ENCODE peak calls at places on chromosomes 12 and 14, in five cellular contexts. I, L, D, G and E are unnamed samples.
A peak's percentile ranks its signal among the peaks of the same experiment; 100 is the strongest.

GRCh38 chr12:130044991-130045621 is 117.2 kb upstream of the FZD10 start:
- DNase-seq in I (no peak), L (no peak), D (no peak), G (no peak), E (no peak)

GRCh38 chr12:115973066-115973465 is 304.4 kb downstream of the MED13L start:
- DNase-seq in I (no peak), L (peak; percentile 20), D (no peak), G (no peak), E (no peak)

GRCh38 chr12:93287152-93287551 is 90.6 kb upstream of the NUDT4 start:
- DNase-seq in I (no peak), L (peak; percentile 9), D (no peak), G (no peak), E (no peak)

GRCh38 chr14:99395904-99396530 is 84.6 kb downstream of the SETD3 start:
- DNase-seq in I (no peak), L (peak; percentile 83), D (no peak), G (no peak), E (no peak)

GRCh38 chr12:79115743-79116142 is 251.2 kb downstream of the SYT1 start:
- DNase-seq in I (no peak), L (no peak), D (no peak), G (no peak), E (no peak)

GRCh38 chr12:78566461-78566860 is 298.1 kb upstream of the SYT1 start:
- DNase-seq in I (no peak), L (no peak), D (no peak), G (no peak), E (no peak)

GRCh38 chr14:98270201-98270600 is 1001.8 kb downstream of the BCL11B start:
- DNase-seq in I (no peak), L (peak; percentile 49), D (no peak), G (no peak), E (no peak)

GRCh38 chr12:114826233-114826632 is 142.3 kb upstream of the TBX3 start:
- DNase-seq in I (no peak), L (no peak), D (no peak), G (no peak), E (no peak)

GRCh38 chr12:95723693-95724384 is 66.7 kb downstream of the NTN4 start:
- DNase-seq in I (no peak), L (no peak), D (no peak), G (no peak), E (no peak)

GRCh38 chr14:25094171-25094907 is 44.4 kb upstream of the STXBP6 start:
- DNase-seq in I (no peak), L (peak; percentile 6), D (no peak), G (no peak), E (no peak)

GRCh38 chr12:115697341-115697740 is 580.2 kb downstream of the MED13L start:
- DNase-seq in I (no peak), L (peak; percentile 18), D (no peak), G (no peak), E (no peak)

GRCh38 chr14:24232645-24233537 is at the start of gene GMPR2:
- DNase-seq in I (no peak), L (no peak), D (peak; percentile 67), G (no peak), E (peak; percentile 70)

GRCh38 chr12:31322651-31323248 is 3.2 kb downstream of the SINHCAF start:
- DNase-seq in I (no peak), L (peak; percentile 71), D (no peak), G (no peak), E (no peak)

GRCh38 chr12:31324845-31325523 is 966 bp downstream of the SINHCAF start:
- DNase-seq in I (peak; percentile 71), L (peak; percentile 36), D (peak; percentile 55), G (peak; percentile 45), E (peak; percentile 40)

GRCh38 chr12:31325524-31325875 is 450 bp downstream of the SINHCAF start:
- DNase-seq in I (peak; percentile 58), L (no peak), D (peak; percentile 47), G (no peak), E (no peak)

GRCh38 chr12:31323466-31324115 is 2.4 kb downstream of the SINHCAF start:
- DNase-seq in I (peak; percentile 73), L (no peak), D (peak; percentile 63), G (peak; percentile 54), E (peak; percentile 48)

GRCh38 chr12:31324116-31324844 is 1.7 kb downstream of the SINHCAF start:
- DNase-seq in I (peak; percentile 85), L (peak; percentile 71), D (peak; percentile 80), G (peak; percentile 64), E (peak; percentile 67)
- TF ChIP-seq CTCF in I (peak; percentile 11), L (no peak), D (no peak), G (peak; percentile 9), E (no peak)

DNA sequence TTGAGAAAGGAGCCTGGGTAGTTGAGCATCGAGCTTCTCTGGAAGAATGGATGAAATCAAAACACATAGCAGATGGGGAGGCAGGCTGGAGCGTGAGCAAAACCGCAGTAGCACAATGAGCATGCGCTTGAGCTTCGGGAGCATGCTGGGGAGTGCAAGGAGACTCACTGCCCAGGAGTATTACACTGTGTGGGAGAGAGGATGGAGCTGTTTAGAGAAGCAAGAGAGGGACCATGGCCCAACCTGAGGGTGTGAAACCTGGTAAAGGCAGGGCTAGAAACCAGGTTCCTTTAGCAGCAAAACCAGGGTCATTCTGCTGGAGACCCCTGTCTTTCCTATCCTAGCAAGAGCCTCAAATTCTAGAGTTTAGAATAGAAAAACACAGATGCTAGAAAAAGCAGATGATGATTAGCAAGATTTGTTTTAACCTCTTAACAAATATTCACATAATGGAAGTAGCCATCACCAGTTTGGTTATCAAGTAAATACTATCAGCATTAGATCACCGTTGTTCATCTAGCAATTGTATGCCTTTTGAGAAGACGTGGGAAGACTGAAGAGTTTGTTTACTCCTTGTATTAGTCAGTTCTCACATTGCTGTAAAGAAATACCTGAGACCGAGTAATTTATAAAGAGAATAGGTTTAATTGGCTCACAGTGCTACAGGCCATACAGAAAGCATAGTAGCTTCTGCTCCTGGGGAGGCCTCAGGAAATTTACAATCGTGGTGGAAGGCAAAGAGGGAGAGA is 484.7 kb downstream of the EGLN3 start:
- DNase-seq in I (no peak), L (peak; percentile 84), D (no peak), G (no peak), E (no peak)
- TF ChIP-seq CTCF in I (no peak), L (no peak), D (no peak), G (no peak), E (no peak)

DNA sequence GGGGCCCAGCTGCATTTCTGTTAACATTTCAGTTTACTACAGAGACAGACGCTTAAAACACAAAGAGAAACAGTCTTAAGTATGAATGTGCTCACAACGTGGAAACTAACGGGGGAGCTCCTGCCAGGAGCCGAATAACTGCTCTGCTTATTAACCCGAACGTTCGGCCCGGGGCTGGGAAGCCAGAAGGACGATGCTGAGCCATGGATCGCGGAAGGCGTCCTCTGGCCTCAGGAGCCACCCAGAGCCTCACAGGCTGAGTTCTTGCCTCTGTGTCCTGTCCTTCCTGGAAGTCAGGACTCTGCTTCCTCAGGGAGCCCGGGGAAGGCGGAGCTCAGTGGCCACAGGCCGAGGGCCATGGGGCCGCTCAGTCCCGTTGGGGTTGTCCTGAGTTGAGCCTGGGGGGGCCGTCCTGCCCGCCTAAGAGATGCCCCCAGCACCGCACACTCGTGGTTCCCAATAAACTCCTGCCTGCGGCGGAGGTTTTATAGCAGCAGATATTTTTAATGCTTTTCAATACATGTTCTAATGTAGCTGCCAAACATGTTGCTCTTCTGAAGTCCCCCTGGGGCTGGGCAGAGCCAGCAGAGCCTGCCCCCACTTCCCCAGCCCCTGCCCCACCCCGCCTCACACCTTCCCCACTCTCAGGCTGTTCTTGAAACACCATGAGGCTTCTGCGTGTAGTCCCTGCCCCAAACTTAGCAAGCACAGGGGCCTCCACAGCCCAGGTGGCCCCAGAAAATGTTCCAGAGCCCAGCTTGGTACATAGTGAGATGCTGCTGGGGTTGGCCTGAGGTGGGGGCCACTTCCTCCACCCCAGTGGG is 3.4 kb upstream of the TEX22 start:
- DNase-seq in I (peak; percentile 37), L (no peak), D (no peak), G (no peak), E (no peak)
- TF ChIP-seq CTCF in I (no peak), L (no peak), D (no peak), G (no peak), E (no peak)

DNA sequence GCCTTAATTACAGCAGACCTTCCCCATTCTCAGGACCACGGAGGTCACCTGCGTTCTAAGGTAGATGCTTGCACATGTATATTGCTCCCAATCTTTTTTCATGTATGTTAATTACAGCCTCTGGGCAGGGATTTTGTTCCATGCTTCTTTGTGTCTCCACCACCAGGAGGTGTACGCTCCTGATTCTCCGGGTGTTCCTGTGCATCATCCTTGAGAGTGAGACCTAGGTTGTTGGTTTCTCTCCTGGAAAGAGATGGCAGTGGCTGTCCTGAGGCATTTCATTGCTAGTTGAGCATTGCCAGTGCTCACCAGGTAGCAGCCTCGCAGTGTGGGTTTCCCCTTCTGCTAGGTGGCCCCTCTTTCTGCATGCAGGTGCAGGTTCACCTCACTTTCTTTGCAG is 52.8 kb downstream of the KCNK13 start:
- DNase-seq in I (no peak), L (no peak), D (no peak), G (no peak), E (no peak)
- TF ChIP-seq CTCF in I (no peak), L (no peak), D (no peak), G (no peak), E (no peak)

GRCh38 chr14:95433094-95433478 is 83.4 kb downstream of the SYNE3 start:
- DNase-seq in I (no peak), L (no peak), D (no peak), G (no peak), E (no peak)
- TF ChIP-seq CTCF in I (no peak), L (no peak), D (no peak), G (no peak), E (no peak)

DNA sequence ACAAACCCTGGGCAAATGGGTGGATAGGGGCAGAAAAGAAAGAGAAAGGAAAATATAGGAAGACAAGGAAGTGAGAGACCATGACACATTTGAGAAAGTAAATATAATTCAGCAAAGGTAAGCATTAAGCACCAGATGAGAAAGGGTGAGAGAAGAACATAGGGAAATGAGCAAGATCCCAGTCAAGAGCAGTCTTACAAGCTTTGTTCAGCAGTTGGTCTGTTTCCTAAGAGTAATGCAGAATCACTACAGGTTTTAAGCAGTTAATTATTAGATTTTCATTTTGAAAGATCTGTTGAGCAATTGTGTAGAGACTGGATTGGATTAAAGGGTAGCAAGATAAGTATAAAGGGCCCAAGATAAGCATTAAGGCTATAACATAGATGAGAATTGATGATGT is 146.3 kb downstream of the PLCZ1 start:
- DNase-seq in I (no peak), L (no peak), D (no peak), G (no peak), E (no peak)
- TF ChIP-seq CTCF in I (no peak), L (no peak), D (no peak), G (no peak), E (no peak)

DNA sequence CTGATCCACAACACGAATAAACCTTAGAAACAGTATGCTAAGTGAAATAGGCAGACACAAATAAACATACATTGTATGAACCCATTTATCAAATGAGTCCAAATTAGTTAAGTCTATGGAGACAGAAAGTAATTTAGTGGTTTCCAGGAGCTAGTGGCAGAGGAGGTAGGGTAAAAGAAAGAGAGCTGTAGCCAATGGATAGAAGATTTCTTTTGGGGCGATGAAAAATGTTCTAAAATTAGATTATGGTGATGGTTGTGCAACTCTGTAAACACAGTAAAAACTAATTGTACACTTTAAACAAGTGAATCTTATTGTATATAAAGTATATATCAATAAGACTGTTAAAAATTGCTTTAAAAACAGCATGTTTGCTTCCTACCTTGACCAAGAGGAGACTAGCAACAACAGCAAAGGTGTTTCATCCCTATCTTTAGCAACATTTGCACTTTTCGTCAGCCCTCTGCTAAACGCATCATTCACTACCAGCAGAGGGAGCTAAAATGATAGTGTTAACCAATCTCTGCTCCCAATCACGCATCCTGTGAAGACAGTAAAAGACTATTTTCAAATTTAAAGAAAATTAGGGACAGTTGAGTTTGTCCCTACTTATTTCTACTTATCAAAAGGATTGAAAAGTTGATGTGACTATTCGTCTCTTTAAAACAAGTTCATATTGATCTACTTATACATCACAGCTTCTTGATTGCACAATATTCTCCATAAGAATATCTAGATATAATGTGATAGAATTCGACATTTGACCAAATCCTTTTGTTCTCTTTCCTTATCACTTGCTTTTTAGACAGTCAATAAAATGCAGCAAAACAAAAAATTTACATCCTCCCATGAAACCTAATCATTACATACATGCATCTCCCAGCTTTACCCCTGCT is 24.0 kb upstream of the LGR5 start:
- DNase-seq in I (no peak), L (peak; percentile 25), D (peak; percentile 45), G (no peak), E (peak; percentile 50)
- TF ChIP-seq CTCF in I (peak; percentile 73), L (peak; percentile 82), D (peak; percentile 61), G (peak; percentile 40), E (peak; percentile 78)